ENCODE peak calls at places on chromosomes 3 and 15, in seven cellular contexts. C, H, A, K, Q, P and G are unnamed samples.

GRCh38 chr3:108209579-108209978 is 12.6 kb downstream of the IFT57 start:
- DNase-seq in C (no peak), H (no peak), A (no peak), K (no peak), Q (no peak), P (no peak), G (no peak)

GRCh38 chr3:109118584-109118983 is 650 bp upstream of the MORC1 start:
- DNase-seq in C (no peak), H (no peak), A (no peak), K (no peak), Q (no peak), P (no peak), G (no peak)

GRCh38 chr3:77134801-77135200 is 94.9 kb downstream of the ROBO2 start:
- DNase-seq in C (no peak), H (no peak), A (no peak), K (no peak), Q (no peak), P (no peak), G (no peak)

GRCh38 chr3:180626844-180627243 is 24.9 kb downstream of the TTC14 start:
- DNase-seq in C (no peak), H (no peak), A (no peak), K (no peak), Q (no peak), P (no peak), G (no peak)

GRCh38 chr15:101381671-101382212 is 86.7 kb upstream of the SNRPA1 start:
- DNase-seq in C (no peak), H (no peak), A (no peak), K (no peak), Q (peak; percentile 28), P (no peak), G (no peak)

GRCh38 chr3:46565607-46566039 is 479 bp downstream of the LRRC2 start:
- DNase-seq in C (no peak), H (peak; percentile 63), A (no peak), K (no peak), Q (peak; percentile 92), P (peak; percentile 77), G (peak; percentile 72)

GRCh38 chr3:38353151-38353550 is 6.6 kb downstream of the XYLB start:
- DNase-seq in C (no peak), H (no peak), A (no peak), K (no peak), Q (no peak), P (no peak), G (no peak)

GRCh38 chr15:60444289-60444912 is 34.5 kb downstream of the ICE2 start:
- DNase-seq in C (no peak), H (no peak), A (no peak), K (no peak), Q (no peak), P (no peak), G (no peak)

GRCh38 chr3:40211579-40211978 is 97.9 kb upstream of the EIF1B start:
- DNase-seq in C (no peak), H (no peak), A (no peak), K (no peak), Q (no peak), P (no peak), G (no peak)

GRCh38 chr3:13403213-13403817 is 16.8 kb downstream of the NUP210 start:
- DNase-seq in C (no peak), H (no peak), A (no peak), K (no peak), Q (no peak), P (peak; percentile 17), G (no peak)

GRCh38 chr3:119181765-119182164 is 8.4 kb downstream of the UPK1B start:
- DNase-seq in C (no peak), H (no peak), A (peak; percentile 53), K (no peak), Q (no peak), P (no peak), G (no peak)

GRCh38 chr15:45157974-45158373 is 28.2 kb downstream of the DUOX1 start:
- DNase-seq in C (no peak), H (no peak), A (no peak), K (no peak), Q (no peak), P (peak; percentile 52), G (no peak)

GRCh38 chr3:30129765-30130164 is 476.6 kb upstream of the TGFBR2 start:
- DNase-seq in C (no peak), H (no peak), A (no peak), K (no peak), Q (no peak), P (no peak), G (no peak)

GRCh38 chr3:179194931-179195330 is 46.8 kb downstream of the PIK3CA start:
- DNase-seq in C (no peak), H (no peak), A (no peak), K (no peak), Q (no peak), P (no peak), G (no peak)

GRCh38 chr15:47027322-47027946 is 689.9 kb upstream of the SEMA6D start:
- DNase-seq in C (no peak), H (no peak), A (no peak), K (no peak), Q (no peak), P (peak; percentile 48), G (peak; percentile 6)

GRCh38 chr15:27956285-27956684 is 142.8 kb downstream of the OCA2 start:
- DNase-seq in C (no peak), H (no peak), A (no peak), K (no peak), Q (no peak), P (no peak), G (no peak)

GRCh38 chr3:43691120-43692002 is 623 bp downstream of the ABHD5 start:
- DNase-seq in C (no peak), H (peak; percentile 77), A (peak; percentile 84), K (peak; percentile 82), Q (peak; percentile 72), P (peak; percentile 80), G (peak; percentile 86)

GRCh38 chr3:18720543-18720942 is 295.4 kb upstream of the SATB1 start:
- DNase-seq in C (no peak), H (no peak), A (no peak), K (no peak), Q (no peak), P (no peak), G (no peak)

GRCh38 chr3:194588236-194588635 is 45.0 kb downstream of the TMEM44 start:
- DNase-seq in C (no peak), H (no peak), A (no peak), K (no peak), Q (peak; percentile 15), P (no peak), G (no peak)

GRCh38 chr15:39783244-39783820 is 691 bp upstream of the FSIP1 start:
- DNase-seq in C (no peak), H (no peak), A (no peak), K (no peak), Q (no peak), P (peak; percentile 51), G (no peak)

GRCh38 chr3:25513642-25514266 is 85.7 kb downstream of the RARB start:
- DNase-seq in C (no peak), H (no peak), A (no peak), K (no peak), Q (no peak), P (no peak), G (no peak)

GRCh38 chr15:51801391-51801835 is 28.0 kb upstream of the TMOD3 start:
- DNase-seq in C (no peak), H (peak; percentile 40), A (no peak), K (no peak), Q (peak; percentile 52), P (peak; percentile 60), G (peak; percentile 74)

GRCh38 chr3:98013428-98014349 is 21.4 kb downstream of the GABRR3 start:
- DNase-seq in C (no peak), H (no peak), A (no peak), K (no peak), Q (no peak), P (no peak), G (no peak)

GRCh38 chr15:36907295-36907694 is 193.1 kb downstream of the MEIS2 start:
- DNase-seq in C (no peak), H (no peak), A (no peak), K (no peak), Q (no peak), P (peak; percentile 75), G (no peak)

GRCh38 chr3:50599115-50599715 is 12.4 kb downstream of the CISH start:
- DNase-seq in C (no peak), H (no peak), A (no peak), K (no peak), Q (no peak), P (no peak), G (peak; percentile 49)

GRCh38 chr3:50602675-50603191 is 8.8 kb downstream of the CISH start:
- DNase-seq in C (no peak), H (no peak), A (peak; percentile 66), K (peak; percentile 53), Q (peak; percentile 23), P (no peak), G (no peak)

GRCh38 chr3:50599716-50600118 is 11.9 kb downstream of the CISH start:
- DNase-seq in C (no peak), H (peak; percentile 51), A (no peak), K (no peak), Q (no peak), P (no peak), G (peak; percentile 59)

GRCh38 chr3:50600841-50601591 is 10.6 kb downstream of the CISH start:
- DNase-seq in C (peak; percentile 76), H (peak; percentile 98), A (peak; percentile 97), K (peak; percentile 95), Q (peak; percentile 98), P (no peak), G (peak; percentile 99)

DNA sequence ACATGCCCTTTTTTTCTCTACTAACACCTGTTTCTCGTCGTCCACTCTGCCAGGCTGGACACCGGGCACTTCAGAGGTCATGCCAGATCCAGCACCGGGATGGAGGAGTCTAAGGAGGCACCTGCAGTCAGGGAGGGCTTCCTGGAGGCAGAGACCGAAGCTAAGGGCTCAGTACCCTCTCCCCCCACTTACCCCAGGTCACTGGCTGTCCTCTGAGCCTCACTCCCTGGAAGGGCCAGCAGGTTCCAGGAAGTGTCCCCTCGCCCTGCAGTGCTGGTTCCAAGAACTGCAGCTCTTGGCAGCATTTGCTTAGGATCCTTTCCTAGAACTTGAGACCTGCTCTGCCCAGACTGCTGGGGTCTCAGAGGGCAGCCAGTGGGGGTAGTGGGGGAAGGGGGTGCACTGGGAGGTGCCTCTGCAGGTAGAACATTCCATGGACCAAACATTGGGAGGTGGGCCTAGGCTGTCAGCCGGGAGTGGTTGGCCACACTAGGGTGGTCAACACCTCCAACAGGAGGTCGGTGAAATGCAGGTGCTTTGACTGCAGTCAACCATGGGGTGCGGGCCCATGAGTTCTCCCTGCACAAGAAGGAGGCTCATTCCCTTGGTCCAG is 11.3 kb downstream of the CISH start:
- DNase-seq in C (no peak), H (peak; percentile 54), A (peak; percentile 60), K (no peak), Q (no peak), P (no peak), G (no peak)
- H3K4me1 ChIP-seq in C (peaks cover 75% of the 10 kb centered on the region), H (peaks cover 62% of the 10 kb centered on the region), A (peaks cover 57% of the 10 kb centered on the region), K (peaks cover 31% of the 10 kb centered on the region), Q (peaks cover 50% of the 10 kb centered on the region), P (no peaks in the 10 kb centered on the region), G (peaks cover 24% of the 10 kb centered on the region)

GRCh38 chr15:74872702-74873035 is 496 bp downstream of the SCAMP2 start:
- DNase-seq in C (no peak), H (no peak), A (no peak), K (no peak), Q (no peak), P (no peak), G (no peak)
- H3K27ac ChIP-seq in C (peak overlapping the region; percentile 87), H (peak overlapping the region; percentile 96), A (peak overlapping the region; percentile 94), K (peak overlapping the region; percentile 95), Q (peak overlapping the region; percentile 99), P (no peak overlapping the region), G (peak overlapping the region; percentile 54)

GRCh38 chr3:53834429-53835095 is 11.7 kb downstream of the CHDH start:
- DNase-seq in C (no peak), H (no peak), A (no peak), K (no peak), Q (no peak), P (no peak), G (no peak)
- H3K4me1 ChIP-seq in C (no peaks in the 10 kb centered on the region), H (no peaks in the 10 kb centered on the region), A (no peaks in the 10 kb centered on the region), K (no peaks in the 10 kb centered on the region), Q (no peaks in the 10 kb centered on the region), P (no peaks in the 10 kb centered on the region), G (no peaks in the 10 kb centered on the region)

GRCh38 chr3:123313889-123314288 is 112.1 kb downstream of the SEC22A start:
- DNase-seq in C (no peak), H (peak; percentile 43), A (no peak), K (no peak), Q (peak; percentile 28), P (no peak), G (no peak)
- H3K27ac ChIP-seq in C (no peak overlapping the region), H (peak overlapping the region; percentile 61), A (peak overlapping the region; percentile 63), K (no peak overlapping the region), Q (no peak overlapping the region), P (no peak overlapping the region), G (peak overlapping the region; percentile 28)